ENCODE peak calls at places on chromosomes 11 and 22, in six cellular contexts. W is C1 segment of cervical spinal cord; H is activated CD4-positive, alpha-beta T cell treated with anti-CD3 and anti-CD28 coated beads, Interleukin-2, amount 50 U/mL, for 48 hours; E is SHP77; O is AG08395; N is putamen. C is an unnamed sample.

GRCh38 chr11:60905047-60905446 is 1.3 kb downstream of the PRPF19 start:
- DNase-seq in N (no peak), E (no peak), W (no peak), O (no peak), H (no peak), C (no peak)

GRCh38 chr11:103830205-103830604 is 206.2 kb upstream of the DDI1 start:
- DNase-seq in N (no peak), O (no peak), W (no peak), E (no peak), H (no peak), C (no peak)

GRCh38 chr22:49142281-49142680 is 685.4 kb downstream of the BRD1 start:
- DNase-seq in W (no peak), H (no peak), E (no peak), N (no peak), O (no peak), C (no peak)

GRCh38 chr11:33721291-33721840 is 14.9 kb downstream of the CD59 start:
- DNase-seq in W (no peak), O (peak), N (no peak), E (no peak), H (no peak), C (peak)

GRCh38 chr11:1060885-1061616 is 13.6 kb upstream of the MUC2 start:
- DNase-seq in H (no peak), W (no peak), E (no peak), N (no peak), O (peak), C (no peak)

GRCh38 chr11:123510579-123510905 is 80.5 kb downstream of the GRAMD1B start:
- DNase-seq in O (no peak), W (no peak), E (no peak), N (no peak), H (no peak), C (no peak)

GRCh38 chr11:66815646-66816045 is 27.6 kb upstream of the RCE1 start:
- DNase-seq in N (no peak), W (no peak), O (no peak), H (no peak), E (no peak), C (no peak)

GRCh38 chr11:14380947-14381555 is 22.1 kb upstream of the RRAS2 start:
- DNase-seq in E (no peak), H (peak), W (peak), O (peak), N (peak), C (peak)

GRCh38 chr22:43861529-43861928 is 784 bp downstream of the SULT4A1 start:
- DNase-seq in E (no peak), W (no peak), O (no peak), N (no peak), H (no peak), C (no peak)

GRCh38 chr22:47366026-47366767 is 603.7 kb downstream of the TBC1D22A start:
- DNase-seq in E (no peak), H (no peak), O (no peak), W (no peak), N (no peak), C (no peak)